ENCODE peak calls at places on chromosomes 11 and 22, in ten cellular contexts. L is HCT116; Y is dermis blood vessel endothelial cell; U is GM23248; Z is NCI-H1092 treated with DMSO at 0.1 percent for 48 hours; N is fibroblast of lung; M is cardiac muscle cell; Q is SJSA1; G is activated CD4-positive, alpha-beta T cell treated with anti-CD3 and anti-CD28 coated beads, Interleukin-2, amount 50 U/mL, for 1 hour; F is iris pigment epithelial cell. S is an unnamed sample.

GRCh38 chr22:46560696-46561295 is 23.4 kb upstream of the CELSR1 start:
- DNase-seq in L (no peak), Y (no peak), Q (no peak), F (no peak), U (no peak), Z (no peak), G (no peak), N (no peak), M (no peak), S (no peak)

GRCh38 chr11:66291303-66291705 is 390 bp upstream of the TMEM151A start:
- DNase-seq in L (no peak), M (no peak), N (no peak), U (no peak), Y (no peak), G (no peak), F (no peak), Z (peak), Q (no peak), S (no peak)

GRCh38 chr22:47534150-47535133 is 772.0 kb downstream of the TBC1D22A start:
- DNase-seq in F (no peak), L (no peak), N (no peak), M (no peak), Z (no peak), Y (no peak), U (no peak), Q (no peak), G (no peak), S (no peak)

GRCh38 chr22:30826670-30827355 is 132.1 kb downstream of the OSBP2 start:
- DNase-seq in M (no peak), G (no peak), Y (no peak), Q (no peak), U (no peak), L (no peak), N (no peak), F (no peak), Z (no peak), S (no peak)

GRCh38 chr11:73667906-73668305 is 21.5 kb downstream of the PLEKHB1 start:
- DNase-seq in L (no peak), N (no peak), Z (no peak), M (no peak), F (peak), Y (no peak), G (no peak), Q (no peak), U (no peak), S (no peak)

GRCh38 chr11:67663515-67664212 is 10.8 kb downstream of the ALDH3B2 start:
- DNase-seq in N (no peak), Q (no peak), M (no peak), G (no peak), L (no peak), Z (no peak), Y (no peak), F (no peak), U (no peak), S (no peak)

GRCh38 chr11:70483077-70483861 is 84.9 kb downstream of the CTTN start:
- DNase-seq in G (no peak), L (peak), U (peak), Y (peak), Q (peak), Z (no peak), F (peak), M (peak), N (peak), S (peak)

GRCh38 chr22:27784099-27784446 is 17.5 kb downstream of the MN1 start:
- DNase-seq in L (no peak), Y (no peak), U (peak), N (no peak), G (no peak), M (no peak), F (no peak), Q (no peak), Z (no peak), S (no peak)

GRCh38 chr11:48055292-48056132 is 75.2 kb downstream of the PTPRJ start:
- DNase-seq in L (no peak), U (no peak), Y (peak), M (no peak), Z (no peak), G (peak), Q (peak), F (peak), N (peak), S (no peak)

GRCh38 chr11:81005595-81005994 is 1564.8 kb upstream of the TENM4 start:
- DNase-seq in U (peak), Z (no peak), L (no peak), G (no peak), M (no peak), F (peak), Q (no peak), Y (no peak), N (peak), S (peak)

GRCh38 chr11:75888391-75888790 is 73.4 kb downstream of the UVRAG start:
- DNase-seq in Y (peak), N (no peak), U (no peak), L (no peak), F (no peak), M (no peak), G (no peak), Z (no peak), Q (no peak), S (no peak)

GRCh38 chr11:127640822-127641485 is 640.4 kb upstream of the KIRREL3 start:
- DNase-seq in Q (peak), M (no peak), Y (peak), G (no peak), Z (peak), U (no peak), F (peak), L (no peak), N (peak), S (no peak)

GRCh38 chr22:17921871-17922821 is 102.2 kb downstream of the MICAL3 start:
- DNase-seq in G (no peak), N (peak), F (no peak), U (no peak), Y (no peak), L (no peak), M (peak), Q (no peak), Z (no peak), S (no peak)

GRCh38 chr11:113162590-113162961 is 151.8 kb upstream of the TTC12 start:
- DNase-seq in L (no peak), M (no peak), G (no peak), N (peak), Q (peak), Z (peak), U (no peak), F (no peak), Y (no peak), S (no peak)

GRCh38 chr22:47600791-47601400 is 838.4 kb downstream of the TBC1D22A start:
- DNase-seq in Z (no peak), N (no peak), G (no peak), U (no peak), F (no peak), Q (no peak), L (no peak), M (no peak), Y (no peak), S (no peak)